ENCODE peak calls at places on chromosome 18, in four cellular contexts. D is effector memory CD4-positive, alpha-beta T cell; J is neural progenitor cell; H is cardiac muscle cell. T is an unnamed sample.

GRCh38 chr18:35267161-35267651 is 22.8 kb downstream of the ZSCAN30 start:
- DNase-seq in D (peak; percentile 38), J (peak; percentile 4), H (peak; percentile 83), T (peak; percentile 49)

GRCh38 chr18:50183556-50183955 is 11.4 kb downstream of the MYO5B start:
- DNase-seq in D (no peak), J (no peak), H (peak; percentile 7), T (no peak)

GRCh38 chr18:58242978-58243377 is 199.0 kb downstream of the NEDD4L start:
- DNase-seq in D (no peak), J (no peak), H (no peak), T (no peak)

GRCh38 chr18:32468147-32468845 is 2.4 kb downstream of the GAREM1 start:
- DNase-seq in D (no peak), J (no peak), H (no peak), T (no peak)

GRCh38 chr18:11983592-11983991 is 2.3 kb downstream of the IMPA2 start:
- DNase-seq in D (no peak), J (peak; percentile 61), H (no peak), T (no peak)

GRCh38 chr18:35611518-35611917 is 30.0 kb downstream of the GALNT1 start:
- DNase-seq in D (no peak), J (no peak), H (peak; percentile 16), T (no peak)

GRCh38 chr18:75531851-75532241 is 104.3 kb upstream of the SMIM21 start:
- DNase-seq in D (no peak), J (no peak), H (no peak), T (no peak)

GRCh38 chr18:2002178-2002577 is 569.1 kb downstream of the METTL4 start:
- DNase-seq in D (no peak), J (peak; percentile 46), H (peak; percentile 38), T (no peak)

GRCh38 chr18:37395631-37396030 is 170.0 kb downstream of the CELF4 start:
- DNase-seq in D (no peak), J (no peak), H (no peak), T (no peak)

GRCh38 chr18:10006261-10006903 is 92.6 kb downstream of the VAPA start:
- DNase-seq in D (no peak), J (no peak), H (peak; percentile 67), T (no peak)

GRCh38 chr18:43279015-43279758 is 1.9 kb upstream of the SYT4 start:
- DNase-seq in D (no peak), J (peak; percentile 62), H (peak; percentile 44), T (no peak)

GRCh38 chr18:3059272-3059671 is 46.3 kb upstream of the LPIN2 start:
- DNase-seq in D (no peak), J (no peak), H (no peak), T (no peak)

GRCh38 chr18:25245299-25245698 is 106.7 kb downstream of the ZNF521 start:
- DNase-seq in D (no peak), J (no peak), H (no peak), T (no peak)

GRCh38 chr18:58496937-58497336 is 132.0 kb downstream of the ALPK2 start:
- DNase-seq in D (no peak), J (peak; percentile 60), H (no peak), T (no peak)

GRCh38 chr18:34620258-34620861 is 89.7 kb upstream of the DTNA start:
- DNase-seq in D (no peak), J (no peak), H (no peak), T (no peak)

GRCh38 chr18:23992119-23992940 is 22.2 kb upstream of the TTC39C start:
- DNase-seq in D (peak; percentile 56), J (no peak), H (no peak), T (peak; percentile 44)

GRCh38 chr18:79439201-79440023 is 43.7 kb downstream of the NFATC1 start:
- DNase-seq in D (no peak), J (no peak), H (peak; percentile 13), T (no peak)

GRCh38 chr18:76565238-76566173 is 70.5 kb upstream of the ZNF516 start:
- DNase-seq in D (no peak), J (peak; percentile 85), H (peak; percentile 94), T (no peak)

GRCh38 chr18:25646971-25647370 is 295.0 kb upstream of the ZNF521 start:
- DNase-seq in D (no peak), J (no peak), H (peak; percentile 55), T (no peak)

GRCh38 chr18:67783215-67783946 is 266.9 kb upstream of the DSEL start:
- DNase-seq in D (no peak), J (no peak), H (peak; percentile 81), T (no peak)

GRCh38 chr18:14104906-14105748 is 27.1 kb downstream of the ZNF519 start:
- DNase-seq in D (no peak), J (no peak), H (no peak), T (no peak)

DNA sequence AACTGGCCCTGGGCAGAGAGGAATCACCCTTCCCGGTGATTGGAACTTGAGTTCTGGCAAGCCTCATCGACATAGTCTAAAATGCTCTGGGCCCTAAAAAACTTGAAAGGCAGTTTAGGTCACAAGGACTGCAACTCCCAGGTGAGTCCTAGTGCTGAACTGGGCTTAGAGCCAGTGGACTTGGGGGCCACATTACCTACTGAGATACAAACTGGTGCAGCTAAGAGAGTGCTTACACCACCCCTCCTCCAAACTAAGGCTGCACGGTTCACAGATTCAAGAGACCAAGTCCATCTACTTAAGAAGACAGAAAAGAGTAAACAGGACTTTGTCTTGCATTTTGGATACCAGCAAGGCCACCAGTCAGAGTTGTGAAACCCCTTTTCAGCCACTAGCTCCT is 25.3 kb downstream of the ZNF519 start:
- DNase-seq in D (no peak), J (no peak), H (no peak), T (no peak)
- H3K9me3 ChIP-seq in D (peaks cover 3% of the 10 kb centered on the region), J (peaks cover 74% of the 10 kb centered on the region), H (no peaks in the 10 kb centered on the region), T (peaks cover 6% of the 10 kb centered on the region)

GRCh38 chr18:63079114-63079513 is 240.5 kb downstream of the BCL2 start:
- DNase-seq in D (no peak), J (no peak), H (no peak), T (no peak)

GRCh38 chr18:63085611-63086010 is 234.0 kb downstream of the BCL2 start:
- DNase-seq in D (no peak), J (no peak), H (no peak), T (no peak)

GRCh38 chr18:63083555-63083954 is 236.0 kb downstream of the BCL2 start:
- DNase-seq in D (no peak), J (no peak), H (peak; percentile 43), T (no peak)

GRCh38 chr18:63084220-63084619 is 235.3 kb downstream of the BCL2 start:
- DNase-seq in D (no peak), J (no peak), H (no peak), T (no peak)

GRCh38 chr18:63082661-63083531 is 236.7 kb downstream of the BCL2 start:
- DNase-seq in D (no peak), J (no peak), H (peak; percentile 52), T (no peak)
- H3K9me3 ChIP-seq in D (no peaks in the 10 kb centered on the region), J (no peaks in the 10 kb centered on the region), H (no peaks in the 10 kb centered on the region), T (no peaks in the 10 kb centered on the region)

DNA sequence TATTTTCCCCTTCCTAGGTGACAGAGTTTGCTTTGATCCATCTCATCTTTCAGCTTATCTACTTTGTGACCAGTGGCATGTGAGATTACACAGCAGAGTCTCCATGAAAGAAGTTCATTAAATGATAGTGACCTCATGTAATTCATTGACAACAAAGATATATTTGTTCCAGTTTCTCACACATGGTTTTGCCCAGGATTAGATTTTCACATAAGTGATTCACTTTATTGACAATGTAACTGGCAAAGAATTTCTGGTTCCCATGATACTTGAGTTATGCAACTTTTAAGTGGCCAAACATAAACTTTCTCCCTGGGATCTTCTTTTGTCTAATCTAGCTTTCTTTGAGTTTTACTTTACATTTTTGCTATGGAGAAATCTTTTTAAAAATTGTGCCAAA is 50.0 kb downstream of the MC4R start:
- DNase-seq in D (no peak), J (no peak), H (no peak), T (no peak)
- H3K9me3 ChIP-seq in D (no peaks in the 10 kb centered on the region), J (no peaks in the 10 kb centered on the region), H (no peaks in the 10 kb centered on the region), T (no peaks in the 10 kb centered on the region)

GRCh38 chr18:14921547-14921946 is 173.6 kb downstream of the ANKRD30B start:
- DNase-seq in D (no peak), J (no peak), H (no peak), T (no peak)

GRCh38 chr18:14922031-14922430 is 174.1 kb downstream of the ANKRD30B start:
- DNase-seq in D (no peak), J (no peak), H (no peak), T (no peak)

GRCh38 chr18:14917311-14917710 is 169.3 kb downstream of the ANKRD30B start:
- DNase-seq in D (no peak), J (no peak), H (no peak), T (no peak)

GRCh38 chr18:14920976-14921375 is 173.0 kb downstream of the ANKRD30B start:
- DNase-seq in D (no peak), J (no peak), H (no peak), T (no peak)

GRCh38 chr18:14919666-14920065 is 171.7 kb downstream of the ANKRD30B start:
- DNase-seq in D (no peak), J (no peak), H (no peak), T (no peak)
- H3K9me3 ChIP-seq in D (no peaks in the 10 kb centered on the region), J (peaks cover 3% of the 10 kb centered on the region), H (no peaks in the 10 kb centered on the region), T (no peaks in the 10 kb centered on the region)

GRCh38 chr18:7520200-7520780 is 46.8 kb upstream of the PTPRM start:
- DNase-seq in D (no peak), J (no peak), H (no peak), T (no peak)

GRCh38 chr18:7521226-7521856 is 45.8 kb upstream of the PTPRM start:
- DNase-seq in D (no peak), J (no peak), H (no peak), T (no peak)

GRCh38 chr18:7523772-7524171 is 43.3 kb upstream of the PTPRM start:
- DNase-seq in D (no peak), J (peak; percentile 4), H (no peak), T (no peak)

DNA sequence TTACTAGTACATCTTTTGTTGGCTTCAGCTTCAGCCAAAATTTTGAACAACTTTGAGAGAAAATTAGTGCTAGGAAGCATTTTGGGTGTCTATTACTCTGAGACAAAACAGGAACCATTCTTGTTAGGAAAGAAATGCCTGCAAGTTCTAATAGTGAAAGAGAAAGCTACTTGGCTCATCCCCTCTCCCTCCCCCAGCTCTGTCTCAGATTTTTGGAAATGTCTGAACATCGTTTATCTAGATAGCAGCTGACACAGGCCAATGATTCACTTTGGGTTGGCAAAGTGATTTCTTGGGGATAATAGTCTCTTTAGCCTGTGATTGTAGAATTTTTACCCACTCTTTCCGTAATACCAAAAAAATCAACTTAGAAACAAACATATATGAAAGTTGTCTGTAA is 42.3 kb upstream of the PTPRM start:
- DNase-seq in D (no peak), J (no peak), H (peak; percentile 44), T (no peak)
- H3K9me3 ChIP-seq in D (no peaks in the 10 kb centered on the region), J (no peaks in the 10 kb centered on the region), H (no peaks in the 10 kb centered on the region), T (no peaks in the 10 kb centered on the region)

DNA sequence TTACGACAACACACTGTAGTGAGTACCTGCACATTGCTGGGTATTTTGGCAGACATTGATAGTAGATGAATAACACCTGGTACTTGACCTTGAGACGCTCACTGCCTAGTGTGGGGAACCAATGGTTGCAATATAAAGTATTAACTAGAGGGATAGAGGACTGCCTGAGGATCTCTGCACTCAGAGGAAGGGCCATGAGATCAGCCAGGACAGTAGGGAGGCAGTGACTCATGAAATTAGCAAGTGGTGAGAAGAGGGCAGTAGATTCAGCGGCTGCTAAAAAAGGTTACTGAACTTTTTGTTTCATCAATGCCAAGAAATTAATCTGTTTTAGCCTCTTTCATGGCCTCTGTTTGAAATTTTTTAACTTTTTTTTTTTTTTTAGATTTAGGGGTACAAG is 250.8 kb upstream of the TCF4 start:
- DNase-seq in D (no peak), J (no peak), H (peak; percentile 47), T (no peak)
- H3K9me3 ChIP-seq in D (no peaks in the 10 kb centered on the region), J (no peaks in the 10 kb centered on the region), H (no peaks in the 10 kb centered on the region), T (no peaks in the 10 kb centered on the region)

T was measured in T-helper 17 cell.